ENCODE peak calls at places on chromosome 22, in eight cellular contexts. One of them, this sample, is unnamed.
A peak's percentile ranks its signal among the peaks of the same experiment; 100 is the strongest.

GRCh38 chr22:37774728-37775127 is 33.0 kb upstream of the GCAT start:
- DNase-seq in NCI-H1105 treated with DMSO at 0.1 percent for 48 hours: no peak
- DNase-seq in NCI-H1092: no peak
- DNase-seq in activated naive CD8-positive, alpha-beta T cell treated with anti-CD3 and anti-CD28 coated beads, Interleukin-2, amount 50 U/mL, for 24 hours: no peak
- DNase-seq in left cardiac atrium: no peak
- DNase-seq in head of caudate nucleus: no peak
- DNase-seq in AG04450: no peak
- DNase-seq in RWPE1: no peak
- DNase-seq in this sample: no peak

GRCh38 chr22:42273855-42274451 is 3.5 kb upstream of the TCF20 start:
- DNase-seq in NCI-H1105 treated with DMSO at 0.1 percent for 48 hours: no peak
- DNase-seq in NCI-H1092: no peak
- DNase-seq in activated naive CD8-positive, alpha-beta T cell treated with anti-CD3 and anti-CD28 coated beads, Interleukin-2, amount 50 U/mL, for 24 hours: no peak
- DNase-seq in left cardiac atrium: no peak
- DNase-seq in head of caudate nucleus: no peak
- DNase-seq in AG04450: no peak
- DNase-seq in RWPE1: no peak
- DNase-seq in this sample: no peak

GRCh38 chr22:48478529-48479265 is 1349.0 kb downstream of the BRD1 start:
- DNase-seq in NCI-H1105 treated with DMSO at 0.1 percent for 48 hours: no peak
- DNase-seq in NCI-H1092: no peak
- DNase-seq in activated naive CD8-positive, alpha-beta T cell treated with anti-CD3 and anti-CD28 coated beads, Interleukin-2, amount 50 U/mL, for 24 hours: no peak
- DNase-seq in left cardiac atrium: no peak
- DNase-seq in head of caudate nucleus: no peak
- DNase-seq in AG04450: no peak
- DNase-seq in RWPE1: no peak
- DNase-seq in this sample: no peak

GRCh38 chr22:45497746-45498145 is 4.9 kb upstream of the FBLN1 start:
- DNase-seq in NCI-H1105 treated with DMSO at 0.1 percent for 48 hours: no peak
- DNase-seq in NCI-H1092: no peak
- DNase-seq in activated naive CD8-positive, alpha-beta T cell treated with anti-CD3 and anti-CD28 coated beads, Interleukin-2, amount 50 U/mL, for 24 hours: no peak
- DNase-seq in left cardiac atrium: no peak
- DNase-seq in head of caudate nucleus: no peak
- DNase-seq in AG04450: no peak
- DNase-seq in RWPE1: no peak
- DNase-seq in this sample: no peak

GRCh38 chr22:36386351-36386899 is 1.3 kb downstream of the MYH9 start:
- DNase-seq in NCI-H1105 treated with DMSO at 0.1 percent for 48 hours: no peak
- DNase-seq in NCI-H1092: peak; percentile 35
- DNase-seq in activated naive CD8-positive, alpha-beta T cell treated with anti-CD3 and anti-CD28 coated beads, Interleukin-2, amount 50 U/mL, for 24 hours: peak; percentile 74
- DNase-seq in left cardiac atrium: no peak
- DNase-seq in head of caudate nucleus: peak; percentile 26
- DNase-seq in AG04450: no peak
- DNase-seq in RWPE1: no peak
- DNase-seq in this sample: peak; percentile 30

GRCh38 chr22:33315954-33316353 is 257.8 kb upstream of the SYN3 start:
- DNase-seq in NCI-H1105 treated with DMSO at 0.1 percent for 48 hours: no peak
- DNase-seq in NCI-H1092: no peak
- DNase-seq in activated naive CD8-positive, alpha-beta T cell treated with anti-CD3 and anti-CD28 coated beads, Interleukin-2, amount 50 U/mL, for 24 hours: no peak
- DNase-seq in left cardiac atrium: no peak
- DNase-seq in head of caudate nucleus: no peak
- DNase-seq in AG04450: no peak
- DNase-seq in RWPE1: no peak
- DNase-seq in this sample: no peak

GRCh38 chr22:25898707-25899365 is 156.8 kb downstream of the MYO18B start:
- DNase-seq in NCI-H1105 treated with DMSO at 0.1 percent for 48 hours: no peak
- DNase-seq in NCI-H1092: no peak
- DNase-seq in activated naive CD8-positive, alpha-beta T cell treated with anti-CD3 and anti-CD28 coated beads, Interleukin-2, amount 50 U/mL, for 24 hours: no peak
- DNase-seq in left cardiac atrium: no peak
- DNase-seq in head of caudate nucleus: no peak
- DNase-seq in AG04450: no peak
- DNase-seq in RWPE1: no peak
- DNase-seq in this sample: no peak

GRCh38 chr22:50581031-50581949 is 1.4 kb downstream of the CHKB start:
- DNase-seq in NCI-H1105 treated with DMSO at 0.1 percent for 48 hours: no peak
- DNase-seq in NCI-H1092: no peak
- DNase-seq in activated naive CD8-positive, alpha-beta T cell treated with anti-CD3 and anti-CD28 coated beads, Interleukin-2, amount 50 U/mL, for 24 hours: no peak
- DNase-seq in left cardiac atrium: no peak
- DNase-seq in head of caudate nucleus: peak; percentile 40
- DNase-seq in AG04450: no peak
- DNase-seq in RWPE1: no peak
- DNase-seq in this sample: no peak

GRCh38 chr22:25364281-25364680 is 144.8 kb downstream of the CRYBB2 start:
- DNase-seq in NCI-H1105 treated with DMSO at 0.1 percent for 48 hours: no peak
- DNase-seq in NCI-H1092: no peak
- DNase-seq in activated naive CD8-positive, alpha-beta T cell treated with anti-CD3 and anti-CD28 coated beads, Interleukin-2, amount 50 U/mL, for 24 hours: no peak
- DNase-seq in left cardiac atrium: no peak
- DNase-seq in head of caudate nucleus: no peak
- DNase-seq in AG04450: no peak
- DNase-seq in RWPE1: no peak
- DNase-seq in this sample: no peak

GRCh38 chr22:48327721-48328120 is 1500.0 kb downstream of the BRD1 start:
- DNase-seq in NCI-H1105 treated with DMSO at 0.1 percent for 48 hours: no peak
- DNase-seq in NCI-H1092: no peak
- DNase-seq in activated naive CD8-positive, alpha-beta T cell treated with anti-CD3 and anti-CD28 coated beads, Interleukin-2, amount 50 U/mL, for 24 hours: no peak
- DNase-seq in left cardiac atrium: no peak
- DNase-seq in head of caudate nucleus: no peak
- DNase-seq in AG04450: no peak
- DNase-seq in RWPE1: no peak
- DNase-seq in this sample: no peak

GRCh38 chr22:19223617-19224016 is 45.1 kb upstream of the SLC25A1 start:
- DNase-seq in NCI-H1105 treated with DMSO at 0.1 percent for 48 hours: no peak
- DNase-seq in NCI-H1092: no peak
- DNase-seq in activated naive CD8-positive, alpha-beta T cell treated with anti-CD3 and anti-CD28 coated beads, Interleukin-2, amount 50 U/mL, for 24 hours: no peak
- DNase-seq in left cardiac atrium: no peak
- DNase-seq in head of caudate nucleus: no peak
- DNase-seq in AG04450: no peak
- DNase-seq in RWPE1: no peak
- DNase-seq in this sample: no peak

GRCh38 chr22:25564320-25564978 is at the start of gene GRK3:
- DNase-seq in NCI-H1105 treated with DMSO at 0.1 percent for 48 hours: peak; percentile 49
- DNase-seq in NCI-H1092: peak; percentile 16
- DNase-seq in activated naive CD8-positive, alpha-beta T cell treated with anti-CD3 and anti-CD28 coated beads, Interleukin-2, amount 50 U/mL, for 24 hours: peak; percentile 77
- DNase-seq in left cardiac atrium: peak; percentile 78
- DNase-seq in head of caudate nucleus: peak; percentile 67
- DNase-seq in AG04450: no peak
- DNase-seq in RWPE1: peak; percentile 17
- DNase-seq in this sample: peak; percentile 54

GRCh38 chr22:49770454-49771265 is 57.0 kb downstream of the BRD1 start:
- DNase-seq in NCI-H1105 treated with DMSO at 0.1 percent for 48 hours: no peak
- DNase-seq in NCI-H1092: no peak
- DNase-seq in activated naive CD8-positive, alpha-beta T cell treated with anti-CD3 and anti-CD28 coated beads, Interleukin-2, amount 50 U/mL, for 24 hours: no peak
- DNase-seq in left cardiac atrium: peak; percentile 15
- DNase-seq in head of caudate nucleus: peak; percentile 3
- DNase-seq in AG04450: no peak
- DNase-seq in RWPE1: no peak
- DNase-seq in this sample: no peak

GRCh38 chr22:17769716-17770082 is 4.6 kb downstream of the BID start:
- DNase-seq in NCI-H1105 treated with DMSO at 0.1 percent for 48 hours: no peak
- DNase-seq in NCI-H1092: no peak
- DNase-seq in activated naive CD8-positive, alpha-beta T cell treated with anti-CD3 and anti-CD28 coated beads, Interleukin-2, amount 50 U/mL, for 24 hours: no peak
- DNase-seq in left cardiac atrium: no peak
- DNase-seq in head of caudate nucleus: no peak
- DNase-seq in AG04450: no peak
- DNase-seq in RWPE1: no peak
- DNase-seq in this sample: no peak

GRCh38 chr22:21020802-21021429 is 6.0 kb downstream of the P2RX6 start:
- DNase-seq in NCI-H1105 treated with DMSO at 0.1 percent for 48 hours: peak; percentile 9
- DNase-seq in NCI-H1092: no peak
- DNase-seq in activated naive CD8-positive, alpha-beta T cell treated with anti-CD3 and anti-CD28 coated beads, Interleukin-2, amount 50 U/mL, for 24 hours: peak; percentile 35
- DNase-seq in left cardiac atrium: no peak
- DNase-seq in head of caudate nucleus: no peak
- DNase-seq in AG04450: no peak
- DNase-seq in RWPE1: no peak
- DNase-seq in this sample: no peak

GRCh38 chr22:22103078-22103593 is 120.5 kb upstream of the TOP3B start:
- DNase-seq in NCI-H1105 treated with DMSO at 0.1 percent for 48 hours: no peak
- DNase-seq in NCI-H1092: no peak
- DNase-seq in activated naive CD8-positive, alpha-beta T cell treated with anti-CD3 and anti-CD28 coated beads, Interleukin-2, amount 50 U/mL, for 24 hours: peak; percentile 21
- DNase-seq in left cardiac atrium: no peak
- DNase-seq in head of caudate nucleus: no peak
- DNase-seq in AG04450: no peak
- DNase-seq in RWPE1: no peak
- DNase-seq in this sample: no peak

GRCh38 chr22:17922925-17923898 is 101.1 kb downstream of the MICAL3 start:
- DNase-seq in NCI-H1105 treated with DMSO at 0.1 percent for 48 hours: no peak
- DNase-seq in NCI-H1092: no peak
- DNase-seq in activated naive CD8-positive, alpha-beta T cell treated with anti-CD3 and anti-CD28 coated beads, Interleukin-2, amount 50 U/mL, for 24 hours: no peak
- DNase-seq in left cardiac atrium: no peak
- DNase-seq in head of caudate nucleus: no peak
- DNase-seq in AG04450: peak; percentile 57
- DNase-seq in RWPE1: no peak
- DNase-seq in this sample: no peak

GRCh38 chr22:20414059-20414440 is 20.1 kb downstream of the ZNF74 start:
- DNase-seq in NCI-H1105 treated with DMSO at 0.1 percent for 48 hours: no peak
- DNase-seq in NCI-H1092: no peak
- DNase-seq in activated naive CD8-positive, alpha-beta T cell treated with anti-CD3 and anti-CD28 coated beads, Interleukin-2, amount 50 U/mL, for 24 hours: no peak
- DNase-seq in left cardiac atrium: no peak
- DNase-seq in head of caudate nucleus: no peak
- DNase-seq in AG04450: no peak
- DNase-seq in RWPE1: no peak
- DNase-seq in this sample: no peak

This sample was measured in globus pallidus.